ENCODE peak calls at places on chromosomes 16 and 17, in ten cellular contexts. One of them, this sample, is unnamed. For H3K4me1, the result is how much of the 10 kb centered on the place peaks cover.

GRCh38 chr17:17871913-17872312 is 35.1 kb upstream of the SREBF1 start:
- DNase-seq in GM23338: no peak
- DNase-seq in breast epithelium: no peak
- DNase-seq in tibial nerve: no peak
- DNase-seq in CD8-positive, alpha-beta memory T cell: no peak
- DNase-seq in CD8-positive, alpha-beta T cell: no peak
- DNase-seq in lower lobe of right lung: no peak
- DNase-seq in colonic mucosa: no peak
- DNase-seq in ovary: no peak
- DNase-seq in heart left ventricle: no peak
- DNase-seq in this sample: no peak

GRCh38 chr16:6081320-6081976 is 983.9 kb upstream of the EEF2KMT start:
- DNase-seq in breast epithelium: no peak
- DNase-seq in tibial nerve: no peak
- DNase-seq in ovary: no peak
- DNase-seq in GM23338: peak
- DNase-seq in CD8-positive, alpha-beta memory T cell: no peak
- DNase-seq in CD8-positive, alpha-beta T cell: no peak
- DNase-seq in colonic mucosa: peak
- DNase-seq in lower lobe of right lung: no peak
- DNase-seq in heart left ventricle: no peak
- DNase-seq in this sample: peak

GRCh38 chr17:17536702-17537101 is 40.5 kb upstream of the RASD1 start:
- DNase-seq in CD8-positive, alpha-beta memory T cell: no peak
- DNase-seq in CD8-positive, alpha-beta T cell: no peak
- DNase-seq in colonic mucosa: no peak
- DNase-seq in heart left ventricle: no peak
- DNase-seq in lower lobe of right lung: no peak
- DNase-seq in breast epithelium: no peak
- DNase-seq in GM23338: no peak
- DNase-seq in tibial nerve: no peak
- DNase-seq in ovary: no peak
- DNase-seq in this sample: no peak

GRCh38 chr17:45302649-45303173 is 14.1 kb downstream of the MAP3K14 start:
- DNase-seq in lower lobe of right lung: no peak
- DNase-seq in GM23338: peak
- DNase-seq in ovary: peak
- DNase-seq in tibial nerve: peak
- DNase-seq in CD8-positive, alpha-beta T cell: no peak
- DNase-seq in CD8-positive, alpha-beta memory T cell: no peak
- DNase-seq in heart left ventricle: no peak
- DNase-seq in breast epithelium: no peak
- DNase-seq in colonic mucosa: no peak
- DNase-seq in this sample: no peak

GRCh38 chr16:75965504-75966374 is 239.4 kb upstream of the CPHXL start:
- DNase-seq in tibial nerve: no peak
- DNase-seq in heart left ventricle: no peak
- DNase-seq in colonic mucosa: no peak
- DNase-seq in breast epithelium: no peak
- DNase-seq in lower lobe of right lung: no peak
- DNase-seq in CD8-positive, alpha-beta T cell: no peak
- DNase-seq in GM23338: no peak
- DNase-seq in CD8-positive, alpha-beta memory T cell: no peak
- DNase-seq in ovary: no peak
- DNase-seq in this sample: no peak

GRCh38 chr16:780296-780695 is 7.9 kb downstream of the RPUSD1 start:
- DNase-seq in colonic mucosa: no peak
- DNase-seq in CD8-positive, alpha-beta T cell: no peak
- DNase-seq in lower lobe of right lung: no peak
- DNase-seq in breast epithelium: no peak
- DNase-seq in heart left ventricle: no peak
- DNase-seq in GM23338: no peak
- DNase-seq in ovary: no peak
- DNase-seq in tibial nerve: no peak
- DNase-seq in CD8-positive, alpha-beta memory T cell: no peak
- DNase-seq in this sample: no peak

GRCh38 chr17:57810740-57811632 is 38.9 kb downstream of the MRPS23 start:
- DNase-seq in colonic mucosa: peak
- DNase-seq in tibial nerve: peak
- DNase-seq in ovary: peak
- DNase-seq in heart left ventricle: peak
- DNase-seq in lower lobe of right lung: no peak
- DNase-seq in breast epithelium: no peak
- DNase-seq in GM23338: no peak
- DNase-seq in CD8-positive, alpha-beta T cell: no peak
- DNase-seq in CD8-positive, alpha-beta memory T cell: no peak
- DNase-seq in this sample: peak

GRCh38 chr17:17141860-17142552 is 64.1 kb downstream of the PLD6 start:
- DNase-seq in breast epithelium: no peak
- DNase-seq in CD8-positive, alpha-beta memory T cell: peak
- DNase-seq in ovary: peak
- DNase-seq in colonic mucosa: no peak
- DNase-seq in tibial nerve: peak
- DNase-seq in heart left ventricle: no peak
- DNase-seq in lower lobe of right lung: no peak
- DNase-seq in CD8-positive, alpha-beta T cell: peak
- DNase-seq in GM23338: peak
- DNase-seq in this sample: peak

GRCh38 chr17:42118545-42118944 is 2.6 kb downstream of the KAT2A start:
- DNase-seq in CD8-positive, alpha-beta memory T cell: no peak
- DNase-seq in ovary: no peak
- DNase-seq in heart left ventricle: no peak
- DNase-seq in lower lobe of right lung: no peak
- DNase-seq in tibial nerve: no peak
- DNase-seq in GM23338: peak
- DNase-seq in CD8-positive, alpha-beta T cell: peak
- DNase-seq in breast epithelium: no peak
- DNase-seq in colonic mucosa: no peak
- DNase-seq in this sample: peak

GRCh38 chr17:42116705-42117396 is 4.3 kb downstream of the KAT2A start:
- DNase-seq in CD8-positive, alpha-beta memory T cell: peak
- DNase-seq in GM23338: peak
- DNase-seq in CD8-positive, alpha-beta T cell: peak
- DNase-seq in colonic mucosa: peak
- DNase-seq in ovary: peak
- DNase-seq in tibial nerve: peak
- DNase-seq in heart left ventricle: peak
- DNase-seq in breast epithelium: peak
- DNase-seq in lower lobe of right lung: peak
- DNase-seq in this sample: peak

GRCh38 chr17:42117397-42118125 is 3.6 kb downstream of the KAT2A start:
- DNase-seq in tibial nerve: no peak
- DNase-seq in lower lobe of right lung: no peak
- DNase-seq in breast epithelium: no peak
- DNase-seq in heart left ventricle: peak
- DNase-seq in ovary: no peak
- DNase-seq in CD8-positive, alpha-beta memory T cell: no peak
- DNase-seq in colonic mucosa: no peak
- DNase-seq in GM23338: no peak
- DNase-seq in CD8-positive, alpha-beta T cell: no peak
- DNase-seq in this sample: no peak

GRCh38 chr17:42119301-42119700 is 1.9 kb downstream of the KAT2A start:
- DNase-seq in CD8-positive, alpha-beta memory T cell: no peak
- DNase-seq in heart left ventricle: peak
- DNase-seq in lower lobe of right lung: no peak
- DNase-seq in colonic mucosa: no peak
- DNase-seq in ovary: no peak
- DNase-seq in tibial nerve: no peak
- DNase-seq in breast epithelium: no peak
- DNase-seq in GM23338: no peak
- DNase-seq in CD8-positive, alpha-beta T cell: no peak
- DNase-seq in this sample: no peak

DNA sequence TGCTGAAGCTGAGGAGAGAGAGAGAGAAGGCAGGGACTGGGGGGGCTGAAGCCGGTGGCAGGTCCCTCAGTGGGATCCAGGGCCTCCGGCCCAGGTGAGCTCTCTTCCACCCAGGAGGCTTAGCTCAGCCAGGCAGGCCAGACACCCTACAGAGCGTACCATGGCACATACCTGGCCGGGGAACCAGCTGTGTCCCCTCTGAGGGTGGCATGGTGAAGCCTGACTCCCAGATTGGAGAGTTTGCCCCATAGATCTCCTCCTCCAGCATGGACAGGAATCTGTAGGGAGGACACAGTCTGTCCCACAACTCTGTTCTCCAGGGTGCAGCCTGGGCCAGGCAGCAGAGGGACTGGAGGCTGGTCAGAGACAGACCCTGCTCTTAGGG is 3.0 kb downstream of the KAT2A start:
- DNase-seq in breast epithelium: no peak
- DNase-seq in CD8-positive, alpha-beta memory T cell: no peak
- DNase-seq in colonic mucosa: no peak
- DNase-seq in lower lobe of right lung: no peak
- DNase-seq in CD8-positive, alpha-beta T cell: no peak
- DNase-seq in tibial nerve: no peak
- DNase-seq in ovary: no peak
- DNase-seq in heart left ventricle: peak
- DNase-seq in GM23338: no peak
- DNase-seq in this sample: no peak
- H3K4me1 ChIP-seq in breast epithelium: under half
- H3K4me1 ChIP-seq in CD8-positive, alpha-beta memory T cell: under half
- H3K4me1 ChIP-seq in colonic mucosa: under half
- H3K4me1 ChIP-seq in lower lobe of right lung: under half
- H3K4me1 ChIP-seq in CD8-positive, alpha-beta T cell: under half
- H3K4me1 ChIP-seq in tibial nerve: under half
- H3K4me1 ChIP-seq in ovary: under half
- H3K4me1 ChIP-seq in heart left ventricle: under half
- H3K4me1 ChIP-seq in GM23338: under half
- H3K4me1 ChIP-seq in this sample: under half

GRCh38 chr17:28334176-28334575 is 1.1 kb downstream of the IFT20 start:
- DNase-seq in lower lobe of right lung: no peak
- DNase-seq in GM23338: no peak
- DNase-seq in heart left ventricle: no peak
- DNase-seq in ovary: no peak
- DNase-seq in CD8-positive, alpha-beta memory T cell: no peak
- DNase-seq in breast epithelium: no peak
- DNase-seq in colonic mucosa: no peak
- DNase-seq in CD8-positive, alpha-beta T cell: no peak
- DNase-seq in tibial nerve: no peak
- DNase-seq in this sample: no peak
- H3K4me3 ChIP-seq in lower lobe of right lung: peak
- H3K4me3 ChIP-seq in GM23338: peak
- H3K4me3 ChIP-seq in heart left ventricle: peak
- H3K4me3 ChIP-seq in ovary: peak
- H3K4me3 ChIP-seq in CD8-positive, alpha-beta memory T cell: peak
- H3K4me3 ChIP-seq in breast epithelium: peak
- H3K4me3 ChIP-seq in colonic mucosa: peak
- H3K4me3 ChIP-seq in CD8-positive, alpha-beta T cell: peak
- H3K4me3 ChIP-seq in tibial nerve: peak
- H3K4me3 ChIP-seq in this sample: no peak

DNA sequence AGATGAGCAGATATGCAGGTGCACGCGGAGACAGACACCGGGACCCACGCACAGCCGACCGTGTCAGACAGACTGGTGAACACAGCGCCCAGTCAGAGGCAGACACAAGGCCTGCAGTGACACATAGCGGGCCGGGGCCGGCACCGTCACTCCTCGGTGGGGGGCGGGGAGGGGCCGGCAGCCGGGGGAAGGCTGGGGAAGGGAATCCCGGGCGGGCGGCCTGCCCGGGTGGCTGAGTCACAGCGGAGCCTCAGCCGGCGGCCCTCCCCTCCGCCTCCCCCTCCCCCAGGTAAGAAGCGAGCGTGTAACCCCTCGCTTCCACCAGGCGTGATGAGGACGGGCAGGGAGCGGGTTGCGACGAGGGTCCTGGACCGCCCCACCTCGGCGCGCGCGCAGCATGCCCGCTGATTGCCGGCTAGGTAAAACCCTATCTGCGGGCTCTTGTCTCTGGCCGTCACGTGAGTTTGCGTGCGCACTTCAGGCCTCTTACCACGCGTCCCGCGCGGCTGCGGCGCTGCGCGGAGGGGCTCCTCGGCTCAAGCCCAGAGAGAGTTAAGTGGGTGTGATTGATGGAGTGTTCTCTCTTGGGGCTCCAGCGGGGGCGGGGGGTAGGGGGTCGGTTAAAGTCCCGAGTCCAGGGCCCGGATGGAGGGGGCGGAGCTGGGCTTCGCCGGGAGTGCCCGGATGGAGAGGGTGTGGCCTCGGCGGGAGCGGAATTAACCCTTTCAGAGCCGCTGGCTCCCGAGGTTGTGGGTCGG is 7.8 kb downstream of the KDM6B start:
- DNase-seq in breast epithelium: peak
- DNase-seq in tibial nerve: peak
- DNase-seq in CD8-positive, alpha-beta T cell: peak
- DNase-seq in colonic mucosa: peak
- DNase-seq in lower lobe of right lung: peak
- DNase-seq in GM23338: peak
- DNase-seq in CD8-positive, alpha-beta memory T cell: peak
- DNase-seq in ovary: peak
- DNase-seq in heart left ventricle: peak
- DNase-seq in this sample: peak
- H3K4me1 ChIP-seq in breast epithelium: under half
- H3K4me1 ChIP-seq in tibial nerve: half or more
- H3K4me1 ChIP-seq in CD8-positive, alpha-beta T cell: half or more
- H3K4me1 ChIP-seq in colonic mucosa: under half
- H3K4me1 ChIP-seq in lower lobe of right lung: half or more
- H3K4me1 ChIP-seq in GM23338: under half
- H3K4me1 ChIP-seq in CD8-positive, alpha-beta memory T cell: half or more
- H3K4me1 ChIP-seq in ovary: under half
- H3K4me1 ChIP-seq in heart left ventricle: under half
- H3K4me1 ChIP-seq in this sample: under half

GRCh38 chr17:82314012-82314720 is 3.2 kb downstream of the CD7 start:
- DNase-seq in breast epithelium: no peak
- DNase-seq in CD8-positive, alpha-beta T cell: no peak
- DNase-seq in ovary: no peak
- DNase-seq in CD8-positive, alpha-beta memory T cell: no peak
- DNase-seq in lower lobe of right lung: no peak
- DNase-seq in tibial nerve: no peak
- DNase-seq in colonic mucosa: no peak
- DNase-seq in GM23338: no peak
- DNase-seq in heart left ventricle: no peak
- DNase-seq in this sample: no peak

GRCh38 chr17:82313195-82314011 is 4.0 kb downstream of the CD7 start:
- DNase-seq in CD8-positive, alpha-beta T cell: no peak
- DNase-seq in heart left ventricle: no peak
- DNase-seq in GM23338: no peak
- DNase-seq in CD8-positive, alpha-beta memory T cell: no peak
- DNase-seq in lower lobe of right lung: no peak
- DNase-seq in ovary: no peak
- DNase-seq in colonic mucosa: no peak
- DNase-seq in tibial nerve: no peak
- DNase-seq in breast epithelium: no peak
- DNase-seq in this sample: no peak

GRCh38 chr17:82316651-82317393 is 586 bp downstream of the CD7 start:
- DNase-seq in colonic mucosa: no peak
- DNase-seq in lower lobe of right lung: no peak
- DNase-seq in heart left ventricle: peak
- DNase-seq in CD8-positive, alpha-beta memory T cell: no peak
- DNase-seq in GM23338: no peak
- DNase-seq in tibial nerve: no peak
- DNase-seq in breast epithelium: no peak
- DNase-seq in CD8-positive, alpha-beta T cell: no peak
- DNase-seq in ovary: no peak
- DNase-seq in this sample: no peak

GRCh38 chr17:82315703-82316358 is 1.6 kb downstream of the CD7 start:
- DNase-seq in lower lobe of right lung: no peak
- DNase-seq in CD8-positive, alpha-beta T cell: peak
- DNase-seq in ovary: no peak
- DNase-seq in CD8-positive, alpha-beta memory T cell: no peak
- DNase-seq in breast epithelium: no peak
- DNase-seq in colonic mucosa: no peak
- DNase-seq in tibial nerve: no peak
- DNase-seq in GM23338: peak
- DNase-seq in heart left ventricle: no peak
- DNase-seq in this sample: no peak

DNA sequence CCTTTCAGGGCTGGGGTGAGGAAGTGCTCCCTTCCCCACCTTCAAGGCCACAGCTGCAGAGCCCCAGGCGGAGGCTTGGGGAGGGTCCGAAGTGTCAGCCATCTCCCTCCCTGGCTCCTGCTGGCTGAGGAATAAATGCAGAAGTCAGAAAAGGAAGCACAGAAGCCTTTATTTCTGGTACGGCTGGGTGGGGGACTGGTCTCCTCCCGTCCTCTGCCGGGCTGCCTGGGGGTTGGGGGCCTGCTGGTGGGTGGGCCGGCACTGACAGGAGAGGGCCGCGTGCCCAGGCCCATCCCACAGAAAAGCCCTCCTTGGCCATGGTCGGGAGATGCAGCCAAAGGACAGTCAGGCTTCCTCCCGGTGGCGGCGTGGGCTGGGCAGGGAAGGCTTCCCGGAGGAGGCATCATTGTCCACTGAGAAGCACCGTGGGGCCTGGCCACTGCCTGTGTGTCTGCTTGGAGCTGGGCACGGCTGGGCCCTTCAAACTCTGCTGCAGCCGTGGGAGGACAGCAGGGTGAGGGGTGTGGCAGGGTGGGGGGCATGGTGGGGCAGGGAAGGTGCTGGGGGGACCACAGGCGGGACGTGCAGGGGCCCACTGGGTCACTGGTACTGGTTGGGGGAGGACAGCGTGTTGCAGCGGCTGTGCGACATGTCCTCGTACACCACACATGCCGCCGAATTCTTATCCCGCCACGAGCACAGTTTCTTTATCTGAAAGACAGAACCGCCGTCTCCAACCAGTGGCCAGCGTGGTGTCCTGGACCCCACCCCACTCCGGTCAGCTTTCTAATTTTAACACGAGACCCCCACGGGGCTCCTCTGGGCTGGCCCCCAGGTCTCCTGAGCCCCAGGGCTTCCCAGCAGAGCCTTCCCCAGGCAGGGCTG is 2.4 kb downstream of the CD7 start:
- DNase-seq in colonic mucosa: no peak
- DNase-seq in CD8-positive, alpha-beta memory T cell: no peak
- DNase-seq in tibial nerve: no peak
- DNase-seq in ovary: no peak
- DNase-seq in CD8-positive, alpha-beta T cell: no peak
- DNase-seq in breast epithelium: no peak
- DNase-seq in GM23338: no peak
- DNase-seq in lower lobe of right lung: no peak
- DNase-seq in heart left ventricle: no peak
- DNase-seq in this sample: no peak
- H3K4me3 ChIP-seq in colonic mucosa: no peak
- H3K4me3 ChIP-seq in CD8-positive, alpha-beta memory T cell: peak
- H3K4me3 ChIP-seq in tibial nerve: no peak
- H3K4me3 ChIP-seq in ovary: no peak
- H3K4me3 ChIP-seq in CD8-positive, alpha-beta T cell: peak
- H3K4me3 ChIP-seq in breast epithelium: peak
- H3K4me3 ChIP-seq in GM23338: peak
- H3K4me3 ChIP-seq in lower lobe of right lung: no peak
- H3K4me3 ChIP-seq in heart left ventricle: peak
- H3K4me3 ChIP-seq in this sample: no peak

This sample was measured in adrenal gland.